ENCODE peak calls at places on chromosome 13, in six cellular contexts. G is A549, I is HepG2, O is K562, X is GM12878, Y is upper lobe of left lung. D is an unnamed sample.
A peak's percentile ranks its signal among the peaks of the same experiment; 100 is the strongest.

GRCh38 chr13:29925457-29925856 is 75.0 kb upstream of the UBL3 start:
- ATAC-seq in G (peak; percentile 44), I (peak; percentile 15), O (no peak), X (peak; percentile 21), Y (peak; percentile 76), D (peak; percentile 77)

GRCh38 chr13:100173203-100173602 is 84.3 kb downstream of the PCCA start:
- ATAC-seq in G (no peak), I (no peak), O (no peak), X (no peak), Y (no peak), D (no peak)

GRCh38 chr13:79995334-79995733 is 345.6 kb downstream of the SPRY2 start:
- ATAC-seq in G (no peak), I (no peak), O (no peak), X (no peak), Y (peak; percentile 29), D (no peak)

GRCh38 chr13:75294110-75294509 is 187.9 kb downstream of the TBC1D4 start:
- ATAC-seq in G (no peak), I (peak; percentile 96), O (no peak), X (peak; percentile 62), Y (no peak), D (no peak)

GRCh38 chr13:46575843-46576242 is 22.9 kb downstream of the LRCH1 start:
- ATAC-seq in G (peak; percentile 63), I (no peak), O (no peak), X (no peak), Y (peak; percentile 88), D (peak; percentile 70)

GRCh38 chr13:71067164-71067815 is 799.7 kb downstream of the DACH1 start:
- ATAC-seq in G (no peak), I (peak; percentile 60), O (no peak), X (no peak), Y (no peak), D (no peak)

GRCh38 chr13:110875243-110875642 is 39.6 kb downstream of the ANKRD10 start:
- ATAC-seq in G (no peak), I (no peak), O (no peak), X (no peak), Y (no peak), D (no peak)

GRCh38 chr13:113509989-113510388 is 19.5 kb upstream of the DCUN1D2 start:
- ATAC-seq in G (no peak), I (no peak), O (no peak), X (no peak), Y (no peak), D (no peak)

GRCh38 chr13:74063533-74064100 is 70.6 kb downstream of the KLF12 start:
- ATAC-seq in G (no peak), I (no peak), O (no peak), X (no peak), Y (no peak), D (no peak)

GRCh38 chr13:76792680-76793334 is 93.4 kb downstream of the KCTD12 start:
- ATAC-seq in G (no peak), I (no peak), O (no peak), X (no peak), Y (peak; percentile 70), D (peak; percentile 60)

GRCh38 chr13:96091164-96091931 is 1.4 kb downstream of the HS6ST3 start:
- ATAC-seq in G (peak; percentile 60), I (peak; percentile 60), O (no peak), X (no peak), Y (peak; percentile 34), D (peak; percentile 31)

GRCh38 chr13:99972190-99972731 is 694 bp upstream of the ZIC5 start:
- ATAC-seq in G (peak; percentile 4), I (no peak), O (no peak), X (no peak), Y (no peak), D (no peak)

GRCh38 chr13:113542751-113543424 is 41.7 kb upstream of the TFDP1 start:
- ATAC-seq in G (no peak), I (no peak), O (no peak), X (no peak), Y (no peak), D (no peak)

GRCh38 chr13:94054159-94054558 is 425.3 kb downstream of the DCT start:
- ATAC-seq in G (no peak), I (no peak), O (no peak), X (no peak), Y (no peak), D (no peak)

GRCh38 chr13:77437267-77437666 is 98.2 kb upstream of the SCEL start:
- ATAC-seq in G (no peak), I (peak; percentile 60), O (no peak), X (no peak), Y (no peak), D (no peak)

GRCh38 chr13:46631184-46631542 is 78.2 kb downstream of the LRCH1 start:
- ATAC-seq in G (no peak), I (no peak), O (no peak), X (peak; percentile 60), Y (no peak), D (no peak)

GRCh38 chr13:40102854-40103253 is 447.4 kb downstream of the COG6 start:
- ATAC-seq in G (peak; percentile 86), I (peak; percentile 92), O (no peak), X (peak; percentile 21), Y (peak; percentile 9), D (no peak)

GRCh38 chr13:73625562-73626339 is 508.5 kb downstream of the KLF12 start:
- ATAC-seq in G (no peak), I (no peak), O (no peak), X (no peak), Y (no peak), D (no peak)

GRCh38 chr13:111183087-111183645 is 68.1 kb downstream of the ARHGEF7 start:
- ATAC-seq in G (no peak), I (no peak), O (no peak), X (no peak), Y (no peak), D (no peak)

GRCh38 chr13:26678330-26678729 is 82.3 kb downstream of the GPR12 start:
- ATAC-seq in G (no peak), I (no peak), O (no peak), X (no peak), Y (no peak), D (no peak)

DNA sequence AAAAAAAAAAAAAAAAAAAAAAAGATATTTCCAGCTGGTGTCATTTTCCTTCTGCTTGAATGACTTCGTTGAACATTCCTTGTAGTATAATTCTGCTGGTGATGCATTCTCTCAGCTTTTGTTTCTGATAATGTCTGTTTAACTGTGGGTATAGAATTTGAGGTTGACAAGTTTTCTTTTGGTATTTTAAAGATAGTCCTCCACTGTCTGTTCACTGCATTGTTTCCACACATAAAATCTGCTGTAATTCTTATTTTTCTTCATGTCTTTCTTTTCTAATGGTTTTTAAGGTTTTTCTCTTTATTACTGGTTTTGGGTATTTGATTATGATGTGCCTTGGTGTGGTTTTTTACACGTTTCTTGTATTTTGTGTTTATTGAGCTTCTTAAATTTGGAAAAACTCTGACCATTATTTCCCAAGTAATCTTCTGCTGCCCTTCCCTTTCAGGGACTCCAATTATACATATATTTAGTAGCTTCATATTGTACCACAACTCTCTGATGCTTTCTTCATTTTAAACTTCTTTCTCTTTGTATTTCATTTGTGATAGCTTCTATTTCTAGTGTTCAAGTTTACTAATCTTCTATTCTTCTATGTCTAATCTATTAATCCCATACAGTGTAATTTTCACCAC is 6.3 kb downstream of the EEF1AKMT1 start:
- ATAC-seq in G (no peak), I (no peak), O (no peak), X (no peak), Y (no peak), D (no peak)
- H3K9me3 ChIP-seq in G (peaks cover 6% of the 10 kb centered on the region), I (no peaks in the 10 kb centered on the region), O (peaks cover 3% of the 10 kb centered on the region), X (peaks cover 10% of the 10 kb centered on the region), Y (no peaks in the 10 kb centered on the region), D (peaks cover 17% of the 10 kb centered on the region)

DNA sequence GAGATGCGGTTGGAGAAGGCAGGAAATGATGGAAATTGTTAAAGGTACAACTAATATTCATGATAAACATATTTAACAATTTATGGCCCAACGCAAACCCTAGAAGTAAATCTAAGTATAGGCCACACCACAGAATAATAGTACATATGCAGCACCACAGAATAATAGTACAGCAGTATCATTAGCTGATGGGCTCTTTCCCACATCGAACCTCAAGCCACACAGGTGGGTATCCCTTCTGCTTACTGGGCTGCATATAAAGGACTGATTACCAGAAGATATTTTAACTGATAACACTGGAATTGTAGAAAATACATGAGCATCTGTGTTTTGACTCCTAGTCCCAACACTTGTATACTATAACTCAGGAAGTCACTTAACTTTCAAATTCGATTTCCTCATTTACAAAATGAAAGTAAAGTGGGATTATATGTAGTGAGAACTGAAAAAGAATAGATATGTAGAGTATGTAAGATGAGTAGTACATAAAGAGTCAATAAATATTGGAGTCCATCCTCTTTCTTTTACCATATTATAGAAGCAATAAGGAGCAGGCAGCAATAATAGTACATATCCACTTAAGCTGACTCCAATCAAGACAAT is 91.5 kb downstream of the TSC22D1 start:
- ATAC-seq in G (no peak), I (no peak), O (no peak), X (peak; percentile 43), Y (no peak), D (no peak)
- TF ChIP-seq EP300 in G (no peak), I (no peak), O (no peak), X (no peak), Y (no peak), D (no peak)

DNA sequence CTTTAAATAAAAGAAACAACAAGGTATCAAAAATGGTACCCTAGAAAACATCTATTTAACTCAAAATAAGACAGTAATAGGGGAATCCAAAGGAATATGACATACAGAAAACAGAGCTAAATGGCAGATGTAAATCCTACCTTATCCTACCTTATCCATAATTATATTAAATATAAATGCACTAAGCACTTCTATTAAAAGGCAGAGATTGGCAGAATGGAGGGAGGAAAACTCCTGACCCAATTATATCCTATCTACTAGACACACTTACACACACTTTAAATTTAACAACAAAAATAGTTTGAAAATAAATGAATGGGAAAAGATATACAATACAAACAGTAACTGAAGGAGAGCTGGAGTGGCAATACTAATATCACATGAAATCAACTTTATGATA is 14.4 kb downstream of the RNASEH2B start:
- ATAC-seq in G (no peak), I (no peak), O (no peak), X (no peak), Y (no peak), D (no peak)
- H3K9me3 ChIP-seq in G (peaks cover 30% of the 10 kb centered on the region), I (peaks cover 32% of the 10 kb centered on the region), O (peaks cover 8% of the 10 kb centered on the region), X (peaks cover 27% of the 10 kb centered on the region), Y (peaks cover 3% of the 10 kb centered on the region), D (peaks cover 37% of the 10 kb centered on the region)

GRCh38 chr13:69180025-69180424 is 927.6 kb upstream of the ATXN8OS start:
- ATAC-seq in G (no peak), I (no peak), O (no peak), X (no peak), Y (no peak), D (no peak)
- TF ChIP-seq EP300 in G (no peak), I (no peak), O (no peak), X (no peak), Y (no peak), D (no peak)

GRCh38 chr13:36214163-36214921 is at the start of gene SOHLH2:
- ATAC-seq in G (no peak), I (no peak), O (peak; percentile 99), X (no peak), Y (no peak), D (no peak)
- H3K9me3 ChIP-seq in G (no peaks in the 10 kb centered on the region), I (no peaks in the 10 kb centered on the region), O (peaks cover 7% of the 10 kb centered on the region), X (no peaks in the 10 kb centered on the region), Y (no peaks in the 10 kb centered on the region), D (no peaks in the 10 kb centered on the region)

GRCh38 chr13:43102304-43102703 is 78.9 kb downstream of the DNAJC15 start:
- ATAC-seq in G (no peak), I (no peak), O (no peak), X (no peak), Y (no peak), D (no peak)

GRCh38 chr13:43094901-43095300 is 71.5 kb downstream of the DNAJC15 start:
- ATAC-seq in G (no peak), I (no peak), O (no peak), X (peak; percentile 98), Y (no peak), D (no peak)

GRCh38 chr13:43095771-43096719 is 72.7 kb downstream of the DNAJC15 start:
- ATAC-seq in G (no peak), I (no peak), O (no peak), X (no peak), Y (no peak), D (no peak)

GRCh38 chr13:43100667-43101066 is 77.3 kb downstream of the DNAJC15 start:
- ATAC-seq in G (no peak), I (no peak), O (no peak), X (peak; percentile 68), Y (no peak), D (no peak)
- TF ChIP-seq EP300 in G (no peak), I (no peak), O (no peak), X (no peak), Y (no peak), D (no peak)